ENCODE peak calls at places on chromosomes 1 and 21, in six cellular contexts. S is HCT116, P is SK-N-SH, Z is HepG2, J is K562, R is H1. U is an unnamed sample.

GRCh38 chr21:44870748-44871495 is 2.6 kb downstream of the PTTG1IP start:
- DNase-seq in R (no peak), Z (peak; percentile 40), P (no peak), J (no peak), S (peak; percentile 21), U (peak; percentile 57)

GRCh38 chr1:154808909-154809262 is 61.2 kb downstream of the KCNN3 start:
- DNase-seq in Z (no peak), J (peak; percentile 23), R (no peak), P (no peak), S (no peak), U (no peak)

GRCh38 chr1:196001188-196001587 is 607.1 kb downstream of the KCNT2 start:
- DNase-seq in Z (no peak), S (no peak), P (no peak), J (no peak), R (no peak), U (no peak)

GRCh38 chr1:2968471-2968881 is 52.8 kb upstream of the ACTRT2 start:
- DNase-seq in J (no peak), R (no peak), Z (peak; percentile 37), P (no peak), S (no peak), U (no peak)

GRCh38 chr1:173900427-173900826 is 16.7 kb downstream of the SERPINC1 start:
- DNase-seq in S (no peak), P (no peak), Z (no peak), R (no peak), J (no peak), U (no peak)

GRCh38 chr21:36718951-36719501 is 20.1 kb downstream of the SIM2 start:
- DNase-seq in R (no peak), J (no peak), Z (peak; percentile 53), S (peak; percentile 52), P (no peak), U (no peak)

GRCh38 chr1:206809504-206810084 is 37.3 kb upstream of the IL10 start:
- DNase-seq in Z (peak; percentile 10), R (no peak), J (no peak), S (peak; percentile 23), P (no peak), U (peak; percentile 26)

GRCh38 chr1:207831517-207832327 is 79.2 kb downstream of the CD34 start:
- DNase-seq in J (no peak), P (no peak), Z (no peak), S (no peak), R (no peak), U (peak; percentile 47)

GRCh38 chr21:42541618-42542017 is 28.0 kb downstream of the SLC37A1 start:
- DNase-seq in Z (no peak), S (no peak), P (no peak), R (no peak), J (no peak), U (no peak)

GRCh38 chr1:116514708-116515525 is 55.9 kb downstream of the CD58 start:
- DNase-seq in R (no peak), S (no peak), P (no peak), J (no peak), Z (no peak), U (no peak)

GRCh38 chr1:89994805-89995594 is at the start of gene ZNF326:
- DNase-seq in J (peak; percentile 99), Z (peak; percentile 92), R (peak; percentile 89), P (peak; percentile 99), S (peak; percentile 96), U (peak; percentile 98)

GRCh38 chr1:91787946-91788345 is 98.0 kb downstream of the TGFBR3 start:
- DNase-seq in P (no peak), Z (no peak), J (no peak), S (no peak), R (no peak), U (no peak)

GRCh38 chr1:147712605-147713004 is 42.3 kb upstream of the ACP6 start:
- DNase-seq in P (no peak), J (no peak), Z (no peak), S (no peak), R (no peak), U (no peak)

GRCh38 chr1:180921386-180921785 is 8.7 kb downstream of the KIAA1614 start:
- DNase-seq in S (no peak), J (no peak), R (no peak), P (no peak), Z (no peak), U (no peak)

GRCh38 chr1:21703318-21703963 is 34.3 kb upstream of the RAP1GAP start:
- DNase-seq in P (peak; percentile 49), Z (peak; percentile 39), S (peak; percentile 26), R (no peak), J (peak; percentile 59), U (peak; percentile 72)

GRCh38 chr1:31598980-31599379 is 18.5 kb upstream of the HCRTR1 start:
- DNase-seq in S (no peak), P (no peak), Z (no peak), J (no peak), R (no peak), U (no peak)

GRCh38 chr1:204446413-204447111 is 34.9 kb upstream of the PPP1R15B start:
- DNase-seq in Z (peak; percentile 55), R (peak; percentile 75), J (peak; percentile 79), S (no peak), P (peak; percentile 82), U (peak; percentile 65)

GRCh38 chr1:237383825-237384612 is 342.0 kb downstream of the RYR2 start:
- DNase-seq in P (no peak), J (no peak), Z (no peak), S (no peak), R (no peak), U (no peak)

GRCh38 chr1:21261551-21262281 is 28.5 kb downstream of the ECE1 start:
- DNase-seq in P (peak; percentile 42), R (no peak), Z (no peak), S (peak; percentile 64), J (peak; percentile 66), U (peak; percentile 96)

GRCh38 chr1:88946845-88947244 is 45.6 kb downstream of the KYAT3 start:
- DNase-seq in R (no peak), P (no peak), Z (no peak), S (no peak), J (no peak), U (peak; percentile 64)

GRCh38 chr1:3293563-3294080 is 160.8 kb upstream of the ARHGEF16 start:
- DNase-seq in P (no peak), S (no peak), Z (no peak), R (no peak), J (no peak), U (no peak)

GRCh38 chr21:37028579-37028978 is 22.1 kb downstream of the RIPPLY3 start:
- DNase-seq in J (no peak), Z (no peak), P (no peak), R (no peak), S (no peak), U (no peak)

GRCh38 chr1:10540277-10541005 is 65.7 kb downstream of the PEX14 start:
- DNase-seq in Z (no peak), S (no peak), P (peak; percentile 54), R (no peak), J (no peak), U (peak; percentile 63)

DNA sequence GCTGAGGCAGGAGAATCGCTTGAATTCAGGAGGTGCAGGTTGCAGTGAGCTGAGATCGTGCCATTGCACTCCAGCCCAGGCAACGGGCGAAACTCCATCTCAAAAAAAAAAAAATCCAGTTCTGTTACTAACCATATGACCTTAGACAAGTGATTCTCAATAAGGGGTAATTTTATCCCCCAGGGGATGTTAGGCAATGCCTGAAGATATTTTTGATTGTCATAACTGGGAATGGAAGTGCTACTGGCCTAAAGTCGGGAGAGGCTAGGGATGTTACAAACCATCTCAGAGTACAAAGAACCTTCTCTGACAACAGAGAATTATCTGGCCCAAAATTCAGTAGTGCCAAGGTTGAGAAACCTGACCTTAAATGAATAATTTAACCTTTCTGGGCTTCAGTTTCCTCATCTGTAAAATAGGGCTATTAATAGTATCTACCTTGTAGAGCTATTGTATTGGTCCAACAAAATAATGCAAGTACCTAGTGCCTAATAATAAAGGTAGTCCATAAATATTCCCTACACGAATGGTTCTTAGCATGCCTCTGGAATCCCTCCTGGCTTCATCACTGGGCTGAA is 5.8 kb upstream of the LMNA start:
- DNase-seq in P (no peak), J (no peak), S (no peak), Z (no peak), R (no peak), U (no peak)
- TF ChIP-seq POLR2AphosphoS5 in P (no peak), J (no peak), S (no peak), Z (no peak), R (no peak), U (no peak)

GRCh38 chr1:44276006-44276405 is 62.7 kb downstream of the DMAP1 start:
- DNase-seq in R (no peak), P (no peak), S (no peak), Z (no peak), J (no peak), U (peak; percentile 9)
- TF ChIP-seq MAX in R (no peak), P (no peak), S (no peak), Z (no peak), J (no peak), U (no peak)

GRCh38 chr1:232290570-232290969 is 339.4 kb downstream of the SIPA1L2 start:
- DNase-seq in S (no peak), R (no peak), P (no peak), J (no peak), Z (no peak), U (no peak)

GRCh38 chr1:232291681-232292080 is 338.3 kb downstream of the SIPA1L2 start:
- DNase-seq in S (no peak), R (no peak), J (no peak), P (no peak), Z (no peak), U (peak; percentile 53)

GRCh38 chr1:232292818-232293217 is 337.1 kb downstream of the SIPA1L2 start:
- DNase-seq in Z (no peak), J (no peak), P (no peak), R (no peak), S (no peak), U (no peak)

GRCh38 chr1:232292246-232292645 is 337.7 kb downstream of the SIPA1L2 start:
- DNase-seq in J (no peak), R (no peak), Z (no peak), S (no peak), P (no peak), U (no peak)

DNA sequence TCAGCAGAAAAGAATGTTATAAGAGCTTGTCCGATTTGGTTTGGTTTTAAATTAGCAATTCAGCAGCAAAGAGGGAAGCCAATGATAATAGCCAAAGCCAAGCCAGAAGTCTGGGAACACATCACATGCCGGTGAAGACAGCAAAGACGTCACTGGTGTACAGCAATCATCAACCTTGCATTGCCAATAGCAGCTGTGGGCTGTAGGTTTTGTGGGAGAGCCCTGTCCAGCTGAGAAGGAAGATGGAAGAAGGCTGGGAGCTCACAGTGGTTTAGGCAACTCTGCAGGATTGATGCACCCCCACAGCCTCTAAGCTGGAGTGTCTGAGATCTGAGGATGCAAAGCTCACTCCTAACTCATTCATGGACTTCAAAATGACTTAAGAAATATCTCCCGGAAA is 338.7 kb downstream of the SIPA1L2 start:
- DNase-seq in S (no peak), J (no peak), P (no peak), Z (no peak), R (no peak), U (no peak)
- H3K27ac ChIP-seq in S (no peak overlapping the region), J (no peak overlapping the region), P (no peak overlapping the region), Z (no peak overlapping the region), R (no peak overlapping the region), U (no peak overlapping the region)

DNA sequence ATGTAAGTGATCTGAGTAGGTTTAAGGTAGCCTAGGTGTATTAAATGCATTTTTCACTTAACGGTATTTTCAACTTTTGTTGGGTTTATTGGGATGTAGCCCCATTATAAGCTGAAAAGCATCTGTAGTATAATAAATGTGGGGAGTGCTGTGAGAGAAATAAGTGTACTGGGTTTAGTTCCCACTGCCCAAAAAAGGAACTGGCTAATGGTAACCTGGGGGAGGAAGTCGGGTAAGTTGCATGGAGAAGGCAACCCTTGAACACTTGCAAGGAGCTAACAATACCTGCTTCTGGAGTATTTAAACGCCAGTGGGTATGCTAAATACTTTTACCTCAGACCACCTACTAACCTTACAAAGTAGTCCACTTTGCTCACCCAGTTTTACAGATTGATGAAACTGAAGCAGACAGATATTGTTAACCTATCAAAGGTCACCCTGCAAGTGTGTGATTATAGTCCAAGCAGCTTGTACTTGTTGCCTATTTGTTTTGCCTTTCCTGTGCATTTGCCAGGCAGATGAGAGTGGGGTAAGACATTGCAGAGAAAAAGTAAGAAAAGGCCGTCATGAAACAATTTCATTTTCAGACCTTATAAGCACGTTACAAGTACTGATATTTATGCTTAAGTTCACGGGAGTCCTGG is 7.6 kb upstream of the SHISA4 start:
- DNase-seq in Z (no peak), J (no peak), P (no peak), S (no peak), R (no peak), U (no peak)
- TF ChIP-seq POLR2AphosphoS5 in Z (no peak), J (no peak), P (no peak), S (no peak), R (no peak), U (no peak)

U was measured in endothelial cell of umbilical vein.